ENCODE peak calls at places on chromosomes 16 and 17, in seven cellular contexts. B, W, E, I, A, K and S are unnamed samples.

GRCh38 chr16:23966577-23966976 is 130.8 kb downstream of the PRKCB start:
- DNase-seq in K (no peak), I (no peak), W (no peak), B (no peak), E (no peak), A (no peak), S (no peak)

GRCh38 chr17:75011788-75012319 is 616 bp upstream of the MRPL58 start:
- DNase-seq in I (peak; percentile 61), B (peak; percentile 86), W (peak; percentile 61), K (peak; percentile 68), E (peak; percentile 75), A (peak; percentile 77), S (no peak)

GRCh38 chr16:23748630-23749029 is 6.2 kb upstream of the CHP2 start:
- DNase-seq in A (no peak), W (no peak), K (no peak), E (no peak), B (no peak), I (no peak), S (no peak)

GRCh38 chr17:79981090-79981489 is 54.6 kb downstream of the TBC1D16 start:
- DNase-seq in W (no peak), B (no peak), K (no peak), I (peak; percentile 13), A (no peak), E (no peak), S (no peak)

GRCh38 chr16:48535369-48535787 is 74.6 kb downstream of the N4BP1 start:
- DNase-seq in K (no peak), I (no peak), W (no peak), A (no peak), E (no peak), B (no peak), S (no peak)

GRCh38 chr16:20611975-20612471 is 35.9 kb upstream of the ACSM2B start:
- DNase-seq in K (peak; percentile 68), E (peak; percentile 75), W (peak; percentile 80), I (no peak), B (peak; percentile 55), A (peak; percentile 76), S (no peak)

GRCh38 chr17:34567665-34568064 is 11.7 kb upstream of the TMEM132E start:
- DNase-seq in B (no peak), K (no peak), E (no peak), W (no peak), I (no peak), A (no peak), S (no peak)

GRCh38 chr16:48481772-48482171 is 96.6 kb upstream of the SIAH1 start:
- DNase-seq in B (no peak), I (no peak), E (no peak), W (no peak), A (no peak), K (no peak), S (no peak)

GRCh38 chr16:11016993-11017392 is 72.6 kb downstream of the CLEC16A start:
- DNase-seq in B (peak; percentile 51), I (peak; percentile 93), W (peak; percentile 61), E (peak; percentile 78), K (peak; percentile 97), A (no peak), S (peak; percentile 14)

GRCh38 chr17:83145831-83146230 is 66.4 kb downstream of the METRNL start:
- DNase-seq in W (no peak), I (no peak), A (no peak), K (no peak), E (no peak), B (no peak), S (no peak)

GRCh38 chr17:7825206-7825980 is 8.6 kb upstream of the KDM6B start:
- DNase-seq in W (no peak), B (no peak), I (no peak), A (no peak), E (no peak), K (peak; percentile 75), S (no peak)

GRCh38 chr16:1524366-1524765 is 9.1 kb upstream of the TMEM204 start:
- DNase-seq in W (no peak), A (no peak), I (no peak), B (no peak), K (no peak), E (no peak), S (no peak)

GRCh38 chr16:56370836-56371235 is 54.5 kb downstream of the AMFR start:
- DNase-seq in W (no peak), K (peak; percentile 65), I (no peak), B (no peak), E (peak; percentile 42), A (no peak), S (no peak)

GRCh38 chr17:17730250-17730935 is 49.1 kb downstream of the RAI1 start:
- DNase-seq in E (no peak), A (no peak), I (no peak), W (no peak), B (no peak), K (no peak), S (no peak)

GRCh38 chr16:20868890-20869289 is 31.3 kb downstream of the DCUN1D3 start:
- DNase-seq in K (peak; percentile 95), E (peak; percentile 91), B (peak; percentile 82), W (peak; percentile 92), I (peak; percentile 86), A (peak; percentile 85), S (no peak)

GRCh38 chr17:69245617-69246016 is 17.0 kb upstream of the ABCA10 start:
- DNase-seq in K (no peak), B (no peak), A (no peak), W (no peak), I (no peak), E (no peak), S (no peak)

GRCh38 chr16:21628772-21629171 is 23.6 kb downstream of the IGSF6 start:
- DNase-seq in A (no peak), I (no peak), K (peak; percentile 19), B (no peak), W (no peak), E (no peak), S (no peak)

GRCh38 chr17:10063730-10064221 is 134.6 kb downstream of the GAS7 start:
- DNase-seq in K (no peak), A (peak; percentile 24), I (peak; percentile 49), B (no peak), E (peak; percentile 29), W (no peak), S (no peak)

GRCh38 chr16:77790964-77791363 is 2.6 kb downstream of the VAT1L start:
- DNase-seq in W (no peak), B (no peak), E (no peak), I (no peak), K (no peak), A (no peak), S (no peak)

GRCh38 chr17:11558681-11559234 is 39.5 kb upstream of the DNAH9 start:
- DNase-seq in B (no peak), E (no peak), I (no peak), K (no peak), W (no peak), A (no peak), S (no peak)
- H3K9me3 ChIP-seq in B (no peaks in the 10 kb centered on the region), E (no peaks in the 10 kb centered on the region), I (no peaks in the 10 kb centered on the region), K (no peaks in the 10 kb centered on the region), W (no peaks in the 10 kb centered on the region), A (no peaks in the 10 kb centered on the region), S (no peaks in the 10 kb centered on the region)

GRCh38 chr17:4588862-4589625 is 4.7 kb downstream of the SMTNL2 start:
- DNase-seq in K (no peak), E (no peak), A (no peak), W (no peak), B (no peak), I (no peak), S (no peak)
- H3K27me3 ChIP-seq in K (peaks cover 2% of the 10 kb centered on the region), E (peaks cover 14% of the 10 kb centered on the region), A (no peaks in the 10 kb centered on the region), W (peaks cover 14% of the 10 kb centered on the region), B (no peaks in the 10 kb centered on the region), I (no peaks in the 10 kb centered on the region), S (no peaks in the 10 kb centered on the region)

GRCh38 chr17:22469101-22469880 is 777.0 kb downstream of the KCNJ18 start:
- DNase-seq in A (no peak), E (no peak), B (no peak), I (no peak), W (no peak), K (no peak), S (no peak)

GRCh38 chr17:22470411-22471175 is 778.3 kb downstream of the KCNJ18 start:
- DNase-seq in I (no peak), E (no peak), A (no peak), W (no peak), K (no peak), B (no peak), S (no peak)

GRCh38 chr17:22469941-22470340 is 777.6 kb downstream of the KCNJ18 start:
- DNase-seq in K (no peak), E (no peak), I (no peak), A (no peak), W (no peak), B (no peak), S (no peak)

GRCh38 chr17:22464041-22464440 is 771.7 kb downstream of the KCNJ18 start:
- DNase-seq in B (no peak), I (no peak), K (no peak), W (no peak), E (no peak), A (no peak), S (no peak)

GRCh38 chr17:22467720-22468119 is 775.4 kb downstream of the KCNJ18 start:
- DNase-seq in A (no peak), W (no peak), K (no peak), B (no peak), E (no peak), I (no peak), S (no peak)
- H3K9me3 ChIP-seq in A (no peaks in the 10 kb centered on the region), W (no peaks in the 10 kb centered on the region), K (no peaks in the 10 kb centered on the region), B (no peaks in the 10 kb centered on the region), E (peaks cover 13% of the 10 kb centered on the region), I (peaks cover 8% of the 10 kb centered on the region), S (no peaks in the 10 kb centered on the region)

GRCh38 chr16:85227262-85227923 is 115.1 kb upstream of the CIBAR2 start:
- DNase-seq in I (no peak), K (peak; percentile 19), A (no peak), B (no peak), W (no peak), E (no peak), S (no peak)
- H3K27me3 ChIP-seq in I (no peaks in the 10 kb centered on the region), K (no peaks in the 10 kb centered on the region), A (no peaks in the 10 kb centered on the region), B (no peaks in the 10 kb centered on the region), W (no peaks in the 10 kb centered on the region), E (no peaks in the 10 kb centered on the region), S (no peaks in the 10 kb centered on the region)

DNA sequence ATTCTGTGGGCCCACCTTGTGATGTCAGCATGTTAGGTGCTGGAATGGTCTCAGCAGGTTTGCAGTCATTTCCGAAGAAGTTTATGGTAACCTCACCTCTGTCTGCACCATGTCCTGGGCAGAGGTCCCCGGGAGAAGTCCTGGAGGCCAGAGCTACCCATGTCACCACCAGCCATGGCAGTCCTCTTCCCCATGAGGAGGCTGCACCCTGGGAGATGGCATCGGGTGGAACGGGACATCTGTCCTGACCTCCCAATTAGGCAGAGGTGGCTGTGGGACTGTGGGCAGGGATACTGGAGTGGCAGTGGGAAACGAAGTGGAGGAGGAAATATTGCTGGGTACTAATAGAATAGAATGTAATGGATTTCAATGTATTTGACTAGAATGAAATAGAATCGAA is 511.8 kb upstream of the WSB1 start:
- DNase-seq in A (no peak), W (no peak), I (no peak), K (no peak), B (no peak), E (no peak), S (no peak)
- H3K9me3 ChIP-seq in A (no peaks in the 10 kb centered on the region), W (peaks cover 51% of the 10 kb centered on the region), I (peaks cover 21% of the 10 kb centered on the region), K (peaks cover 17% of the 10 kb centered on the region), B (no peaks in the 10 kb centered on the region), E (peaks cover 82% of the 10 kb centered on the region), S (peaks cover 4% of the 10 kb centered on the region)